ENCODE peak calls at places on chromosomes 11 and 22, in five cellular contexts. N is CD8-positive, alpha-beta T cell; W is H1; H is RWPE1; A is breast epithelium. J is an unnamed sample.

GRCh38 chr11:69864930-69865661 is 45.9 kb upstream of the FGF3 start:
- DNase-seq in N (no peak), W (no peak), H (no peak), A (no peak), J (no peak)

GRCh38 chr11:96310236-96310635 is 32.8 kb downstream of the MAML2 start:
- DNase-seq in N (no peak), W (no peak), H (no peak), A (no peak), J (no peak)

GRCh38 chr11:113201055-113201818 is 113.1 kb upstream of the TTC12 start:
- DNase-seq in N (no peak), W (no peak), H (peak), A (no peak), J (no peak)

GRCh38 chr11:88704505-88704904 is 361.3 kb downstream of the GRM5 start:
- DNase-seq in N (no peak), W (no peak), H (no peak), A (no peak), J (no peak)

GRCh38 chr22:39620924-39621690 is 50.6 kb downstream of the CACNA1I start:
- DNase-seq in N (no peak), W (no peak), H (no peak), A (no peak), J (no peak)

GRCh38 chr22:47175151-47175760 is 412.8 kb downstream of the TBC1D22A start:
- DNase-seq in N (no peak), W (no peak), H (no peak), A (no peak), J (no peak)

GRCh38 chr11:42239102-42239501 is 779.6 kb upstream of the LRRC4C start:
- DNase-seq in N (no peak), W (no peak), H (peak), A (peak), J (no peak)

GRCh38 chr11:68322031-68322388 is 9.6 kb downstream of the LRP5 start:
- DNase-seq in N (no peak), W (no peak), H (peak), A (no peak), J (no peak)

GRCh38 chr22:44748524-44748923 is 3.9 kb upstream of the ARHGAP8 start:
- DNase-seq in N (no peak), W (no peak), H (no peak), A (no peak), J (no peak)

GRCh38 chr22:49390954-49391353 is 436.7 kb downstream of the BRD1 start:
- DNase-seq in N (no peak), W (no peak), H (no peak), A (no peak), J (no peak)

GRCh38 chr11:17716807-17717206 is 2.6 kb upstream of the MYOD1 start:
- DNase-seq in N (no peak), W (no peak), H (no peak), A (no peak), J (no peak)

GRCh38 chr11:12416552-12416951 is 39.2 kb downstream of the PARVA start:
- DNase-seq in N (no peak), W (no peak), H (no peak), A (no peak), J (no peak)

GRCh38 chr11:119376197-119376847 is 5.2 kb downstream of the USP2 start:
- DNase-seq in N (no peak), W (no peak), H (no peak), A (peak), J (peak)

GRCh38 chr11:707817-708420 is 1.9 kb downstream of the EPS8L2 start:
- DNase-seq in N (no peak), W (no peak), H (no peak), A (no peak), J (no peak)

GRCh38 chr11:706957-707816 is 1.2 kb downstream of the EPS8L2 start:
- DNase-seq in N (no peak), W (no peak), H (no peak), A (no peak), J (no peak)

GRCh38 chr11:709109-709997 is 3.3 kb downstream of the EPS8L2 start:
- DNase-seq in N (no peak), W (no peak), H (no peak), A (no peak), J (no peak)

GRCh38 chr11:706439-706956 is 467 bp downstream of the EPS8L2 start:
- DNase-seq in N (no peak), W (peak), H (no peak), A (no peak), J (no peak)

DNA sequence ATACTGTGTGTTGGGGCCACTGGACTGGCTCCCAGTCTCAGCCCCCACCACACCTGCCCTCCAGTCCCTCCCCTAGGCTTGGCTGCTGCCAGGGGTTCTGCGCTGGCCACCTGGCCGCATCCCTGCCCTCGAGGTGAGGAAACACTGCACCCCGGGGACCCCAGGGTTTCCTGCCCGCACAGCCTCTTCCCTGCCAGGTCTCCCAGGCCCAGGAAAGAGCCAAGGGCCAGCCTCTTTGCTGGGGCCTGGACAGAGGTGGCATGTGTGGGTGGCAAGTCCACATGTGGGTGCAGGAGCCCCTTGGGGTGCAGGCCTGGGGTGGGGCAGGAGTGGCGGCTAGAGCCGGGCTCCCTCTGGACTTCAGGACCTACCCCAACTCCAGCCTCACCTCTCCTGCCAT is 2.5 kb downstream of the EPS8L2 start:
- DNase-seq in N (no peak), W (no peak), H (no peak), A (no peak), J (no peak)
- H3K27ac ChIP-seq in N (no peak), W (no peak), H (peak), A (peak), J (no peak)

DNA sequence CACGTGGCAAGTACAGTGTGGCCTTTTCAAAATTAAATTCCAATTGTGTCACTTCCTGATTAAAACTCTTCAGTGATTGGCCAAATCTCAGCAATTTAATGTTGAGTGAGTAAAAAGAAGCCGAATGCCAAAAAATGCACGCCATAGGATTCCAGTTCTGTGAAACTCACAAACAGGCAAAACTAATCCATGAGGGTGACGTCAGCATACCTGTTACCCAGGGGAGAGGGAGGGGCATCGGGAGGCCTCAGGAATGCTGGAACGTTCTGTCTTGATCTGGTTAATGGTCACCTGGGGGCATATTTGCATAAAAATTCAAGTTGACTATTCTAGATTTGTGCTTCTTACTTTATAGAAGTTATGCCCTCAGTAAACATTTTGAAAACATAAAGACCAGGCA is 39.9 kb upstream of the RAB1B start:
- DNase-seq in N (no peak), W (no peak), H (no peak), A (no peak), J (no peak)
- H3K27ac ChIP-seq in N (no peak), W (no peak), H (no peak), A (no peak), J (no peak)

GRCh38 chr11:75600356-75600755 is 38.3 kb downstream of the SERPINH1 start:
- DNase-seq in N (no peak), W (no peak), H (no peak), A (no peak), J (no peak)

GRCh38 chr11:75596914-75597313 is 34.9 kb downstream of the SERPINH1 start:
- DNase-seq in N (no peak), W (no peak), H (no peak), A (no peak), J (no peak)

GRCh38 chr11:75597636-75598035 is 35.6 kb downstream of the SERPINH1 start:
- DNase-seq in N (no peak), W (no peak), H (no peak), A (no peak), J (no peak)

GRCh38 chr11:75598264-75598663 is 36.2 kb downstream of the SERPINH1 start:
- DNase-seq in N (no peak), W (no peak), H (no peak), A (no peak), J (no peak)

DNA sequence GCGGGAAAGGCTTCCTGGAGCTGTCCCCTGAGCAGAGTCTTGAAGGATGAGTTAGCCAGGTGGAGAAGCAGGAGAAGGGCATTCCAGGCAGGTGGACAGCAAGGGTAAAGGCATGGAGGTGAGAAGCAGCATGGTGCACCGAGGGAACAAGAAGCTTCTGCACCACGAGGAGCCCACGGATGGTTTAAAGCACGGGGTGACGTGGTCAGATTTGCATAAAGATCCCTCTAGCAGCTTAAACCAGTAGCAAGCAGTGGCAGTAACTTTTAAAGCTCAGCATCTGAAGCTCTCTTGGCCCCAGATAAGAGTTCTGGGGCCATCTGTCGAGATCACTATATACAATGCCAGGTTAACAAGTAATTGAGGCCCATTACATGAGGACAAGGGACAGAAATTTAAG is 36.8 kb downstream of the SERPINH1 start:
- DNase-seq in N (no peak), W (no peak), H (no peak), A (no peak), J (no peak)
- H3K27ac ChIP-seq in N (no peak), W (no peak), H (no peak), A (no peak), J (no peak)

GRCh38 chr22:41672780-41673509 is 15.7 kb downstream of the SNU13 start:
- DNase-seq in N (no peak), W (no peak), H (no peak), A (no peak), J (no peak)

GRCh38 chr22:41681616-41682015 is 7.1 kb downstream of the SNU13 start:
- DNase-seq in N (no peak), W (no peak), H (no peak), A (no peak), J (no peak)

GRCh38 chr22:41674941-41675340 is 13.7 kb downstream of the SNU13 start:
- DNase-seq in N (no peak), W (no peak), H (no peak), A (no peak), J (no peak)

GRCh38 chr22:41676134-41676533 is 12.5 kb downstream of the SNU13 start:
- DNase-seq in N (no peak), W (no peak), H (no peak), A (no peak), J (no peak)
- H3K27ac ChIP-seq in N (no peak), W (no peak), H (no peak), A (no peak), J (no peak)

GRCh38 chr11:65764434-65764833 is 16.3 kb downstream of the AP5B1 start:
- DNase-seq in N (no peak), W (no peak), H (no peak), A (no peak), J (no peak)
- H3K27ac ChIP-seq in N (no peak), W (no peak), H (no peak), A (no peak), J (no peak)

GRCh38 chr11:7257744-7258143 is 6.0 kb downstream of the SYT9 start:
- DNase-seq in N (no peak), W (no peak), H (no peak), A (no peak), J (no peak)
- H3K27ac ChIP-seq in N (no peak), W (no peak), H (no peak), A (no peak), J (peak)

GRCh38 chr22:35430897-35431322 is 31.0 kb downstream of the MCM5 start:
- DNase-seq in N (peak), W (peak), H (peak), A (peak), J (peak)

GRCh38 chr22:35432226-35432905 is 32.4 kb downstream of the MCM5 start:
- DNase-seq in N (no peak), W (no peak), H (no peak), A (no peak), J (no peak)

GRCh38 chr22:35435201-35435712 is 35.3 kb downstream of the MCM5 start:
- DNase-seq in N (no peak), W (no peak), H (no peak), A (no peak), J (no peak)

GRCh38 chr22:35434061-35434750 is 34.3 kb downstream of the MCM5 start:
- DNase-seq in N (no peak), W (no peak), H (no peak), A (no peak), J (no peak)

DNA sequence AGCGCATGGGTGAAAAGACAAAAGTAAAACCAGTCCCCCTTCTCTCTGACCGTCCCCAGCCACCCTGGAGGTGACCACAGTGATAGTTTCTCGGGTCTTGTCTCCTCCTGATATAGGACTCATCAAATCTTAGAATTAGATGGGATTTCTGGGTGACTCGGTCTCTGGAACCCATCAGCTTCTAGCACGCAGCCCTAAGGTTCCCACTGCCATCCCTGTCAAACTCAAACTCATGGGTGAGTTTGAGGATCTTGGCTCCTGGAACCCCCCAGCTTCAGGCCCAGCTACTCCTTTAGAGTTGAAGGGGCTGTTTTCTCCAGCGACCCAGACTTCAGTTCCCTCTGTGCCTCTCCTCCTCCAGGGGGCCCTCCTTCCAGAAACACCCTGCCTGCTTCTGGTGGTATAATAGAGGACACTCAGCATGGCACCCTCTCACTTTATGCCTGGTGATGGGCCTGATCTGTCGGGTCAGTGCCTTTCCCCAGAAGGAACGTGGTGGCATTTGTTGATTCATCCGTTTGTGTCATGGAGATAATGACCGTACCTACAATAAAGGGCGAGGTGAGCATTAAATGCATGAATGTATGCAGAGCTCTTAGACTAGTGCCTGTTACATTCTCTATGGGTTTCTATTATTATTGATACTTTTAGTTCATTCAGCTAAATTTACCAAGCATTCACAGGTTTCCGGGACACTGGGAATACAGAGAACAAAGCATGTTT is 31.7 kb downstream of the MCM5 start:
- DNase-seq in N (no peak), W (no peak), H (no peak), A (no peak), J (no peak)
- H3K27ac ChIP-seq in N (no peak), W (no peak), H (peak), A (no peak), J (peak)

GRCh38 chr11:132840220-132840619 is 692.1 kb downstream of the OPCML start:
- DNase-seq in N (no peak), W (no peak), H (no peak), A (no peak), J (no peak)

GRCh38 chr11:132840660-132841059 is 691.6 kb downstream of the OPCML start:
- DNase-seq in N (no peak), W (no peak), H (no peak), A (no peak), J (no peak)

GRCh38 chr11:132844956-132845355 is 687.3 kb downstream of the OPCML start:
- DNase-seq in N (no peak), W (no peak), H (peak), A (no peak), J (no peak)

GRCh38 chr11:132838621-132839020 is 693.7 kb downstream of the OPCML start:
- DNase-seq in N (no peak), W (no peak), H (no peak), A (no peak), J (no peak)

GRCh38 chr11:132839226-132839625 is 693.1 kb downstream of the OPCML start:
- DNase-seq in N (no peak), W (no peak), H (no peak), A (no peak), J (no peak)
- H3K27ac ChIP-seq in N (no peak), W (no peak), H (no peak), A (no peak), J (no peak)